ENCODE peak calls at places on chromosomes 2 and 18, in four cellular contexts. E is C1 segment of cervical spinal cord, N is HT1080, L is LoVo. B is an unnamed sample.
A peak's percentile ranks its signal among the peaks of the same experiment; 100 is the strongest.

GRCh38 chr2:31053929-31054328 is 84.3 kb downstream of the GALNT14 start:
- DNase-seq in L (no peak), E (no peak), N (no peak), B (no peak)

GRCh38 chr2:192072778-192073177 is 122.0 kb downstream of the TMEFF2 start:
- DNase-seq in L (no peak), N (no peak), E (no peak), B (no peak)

GRCh38 chr2:241153616-241154015 is 3.3 kb downstream of the PPP1R7 start:
- DNase-seq in L (no peak), E (no peak), N (peak; percentile 81), B (peak; percentile 61)

GRCh38 chr2:157838442-157839161 is 37.5 kb downstream of the ACVR1 start:
- DNase-seq in E (no peak), N (peak; percentile 91), L (no peak), B (peak; percentile 73)

GRCh38 chr2:24792542-24792873 is 683 bp downstream of the PTRHD1 start:
- DNase-seq in L (no peak), N (no peak), E (no peak), B (no peak)

GRCh38 chr2:8086796-8087479 is 594.9 kb upstream of the ID2 start:
- DNase-seq in E (no peak), L (peak; percentile 21), N (peak; percentile 96), B (peak; percentile 94)

GRCh38 chr2:211367711-211368110 is 811.3 kb downstream of the CPS1 start:
- DNase-seq in L (no peak), N (peak; percentile 62), E (no peak), B (peak; percentile 36)

GRCh38 chr2:8234757-8235374 is 447.0 kb upstream of the ID2 start:
- DNase-seq in E (no peak), N (no peak), L (no peak), B (peak; percentile 13)

GRCh38 chr2:237242091-237242536 is 156.4 kb downstream of the COPS8 start:
- DNase-seq in L (no peak), E (no peak), N (peak; percentile 19), B (no peak)

GRCh38 chr2:173584000-173584399 is 229.3 kb downstream of the CDCA7 start:
- DNase-seq in E (no peak), L (no peak), N (no peak), B (no peak)

GRCh38 chr18:26863122-26863879 is 2.2 kb downstream of the AQP4 start:
- DNase-seq in L (no peak), N (no peak), E (peak; percentile 48), B (no peak)

GRCh38 chr2:190781604-190782198 is 98.9 kb upstream of the GLS start:
- DNase-seq in N (peak; percentile 43), E (no peak), L (peak; percentile 49), B (peak; percentile 64)

GRCh38 chr2:199841409-199841808 is 9.6 kb downstream of the FTCDNL1 start:
- DNase-seq in E (no peak), N (no peak), L (no peak), B (no peak)

GRCh38 chr2:145352499-145352898 is 832.6 kb upstream of the ZEB2 start:
- DNase-seq in L (no peak), N (no peak), E (no peak), B (no peak)

GRCh38 chr2:186273953-186274352 is 212.1 kb upstream of the ZC3H15 start:
- DNase-seq in E (no peak), N (no peak), L (no peak), B (no peak)

GRCh38 chr2:143824796-143825195 is 695.1 kb downstream of the ZEB2 start:
- DNase-seq in E (no peak), N (no peak), L (no peak), B (no peak)

GRCh38 chr2:142190805-142191204 is 60.0 kb upstream of the LRP1B start:
- DNase-seq in L (no peak), N (peak; percentile 25), E (no peak), B (peak; percentile 28)

B was measured in A172.